ENCODE peak calls at places on chromosome 15, in eight cellular contexts. One of them, this sample, is unnamed.

GRCh38 chr15:86711476-86711875 is 631.8 kb downstream of the AGBL1 start:
- DNase-seq in OCI-LY7: no peak
- DNase-seq in IMR-90: no peak
- DNase-seq in bronchial epithelial cell: no peak
- DNase-seq in AG04450: no peak
- DNase-seq in WERI-Rb-1: no peak
- DNase-seq in ovary: no peak
- DNase-seq in uterus: no peak
- DNase-seq in this sample: no peak

GRCh38 chr15:95025924-95026728 is 794.8 kb downstream of the MCTP2 start:
- DNase-seq in OCI-LY7: peak
- DNase-seq in IMR-90: peak
- DNase-seq in bronchial epithelial cell: peak
- DNase-seq in AG04450: peak
- DNase-seq in WERI-Rb-1: peak
- DNase-seq in ovary: peak
- DNase-seq in uterus: peak
- DNase-seq in this sample: no peak

GRCh38 chr15:65414841-65415621 is 7.7 kb downstream of the IGDCC4 start:
- DNase-seq in OCI-LY7: no peak
- DNase-seq in IMR-90: peak
- DNase-seq in bronchial epithelial cell: no peak
- DNase-seq in AG04450: no peak
- DNase-seq in WERI-Rb-1: peak
- DNase-seq in ovary: peak
- DNase-seq in uterus: peak
- DNase-seq in this sample: peak

GRCh38 chr15:28097656-28098359 is 1.3 kb downstream of the OCA2 start:
- DNase-seq in OCI-LY7: no peak
- DNase-seq in IMR-90: no peak
- DNase-seq in bronchial epithelial cell: no peak
- DNase-seq in AG04450: no peak
- DNase-seq in WERI-Rb-1: no peak
- DNase-seq in ovary: no peak
- DNase-seq in uterus: no peak
- DNase-seq in this sample: no peak

GRCh38 chr15:40238927-40239591 is at the start of gene PAK6:
- DNase-seq in OCI-LY7: peak
- DNase-seq in IMR-90: peak
- DNase-seq in bronchial epithelial cell: peak
- DNase-seq in AG04450: no peak
- DNase-seq in WERI-Rb-1: peak
- DNase-seq in ovary: no peak
- DNase-seq in uterus: peak
- DNase-seq in this sample: no peak

GRCh38 chr15:48059786-48060185 is 61.0 kb upstream of the SLC24A5 start:
- DNase-seq in OCI-LY7: no peak
- DNase-seq in IMR-90: peak
- DNase-seq in bronchial epithelial cell: no peak
- DNase-seq in AG04450: no peak
- DNase-seq in WERI-Rb-1: no peak
- DNase-seq in ovary: peak
- DNase-seq in uterus: peak
- DNase-seq in this sample: no peak

GRCh38 chr15:40930430-40931299 is 1.5 kb downstream of the DLL4 start:
- DNase-seq in OCI-LY7: peak
- DNase-seq in IMR-90: peak
- DNase-seq in bronchial epithelial cell: peak
- DNase-seq in AG04450: no peak
- DNase-seq in WERI-Rb-1: peak
- DNase-seq in ovary: peak
- DNase-seq in uterus: peak
- DNase-seq in this sample: no peak

GRCh38 chr15:29012097-29012496 is 126.3 kb downstream of the APBA2 start:
- DNase-seq in OCI-LY7: no peak
- DNase-seq in IMR-90: no peak
- DNase-seq in bronchial epithelial cell: no peak
- DNase-seq in AG04450: no peak
- DNase-seq in WERI-Rb-1: no peak
- DNase-seq in ovary: no peak
- DNase-seq in uterus: no peak
- DNase-seq in this sample: no peak

GRCh38 chr15:63800245-63800644 is 33.5 kb downstream of the HERC1 start:
- DNase-seq in OCI-LY7: no peak
- DNase-seq in IMR-90: no peak
- DNase-seq in bronchial epithelial cell: no peak
- DNase-seq in AG04450: no peak
- DNase-seq in WERI-Rb-1: no peak
- DNase-seq in ovary: no peak
- DNase-seq in uterus: no peak
- DNase-seq in this sample: no peak

GRCh38 chr15:68307131-68307928 is 29.8 kb downstream of the FEM1B start:
- DNase-seq in OCI-LY7: no peak
- DNase-seq in IMR-90: no peak
- DNase-seq in bronchial epithelial cell: no peak
- DNase-seq in AG04450: no peak
- DNase-seq in WERI-Rb-1: no peak
- DNase-seq in ovary: no peak
- DNase-seq in uterus: peak
- DNase-seq in this sample: no peak

GRCh38 chr15:96180062-96180745 is 150.3 kb upstream of the NR2F2 start:
- DNase-seq in OCI-LY7: no peak
- DNase-seq in IMR-90: no peak
- DNase-seq in bronchial epithelial cell: no peak
- DNase-seq in AG04450: no peak
- DNase-seq in WERI-Rb-1: no peak
- DNase-seq in ovary: no peak
- DNase-seq in uterus: peak
- DNase-seq in this sample: no peak

GRCh38 chr15:29438714-29439076 is 169.1 kb upstream of the NSMCE3 start:
- DNase-seq in OCI-LY7: no peak
- DNase-seq in IMR-90: no peak
- DNase-seq in bronchial epithelial cell: peak
- DNase-seq in AG04450: no peak
- DNase-seq in WERI-Rb-1: no peak
- DNase-seq in ovary: no peak
- DNase-seq in uterus: no peak
- DNase-seq in this sample: no peak

GRCh38 chr15:44545934-44546802 is 9.2 kb downstream of the EIF3J start:
- DNase-seq in OCI-LY7: peak
- DNase-seq in IMR-90: peak
- DNase-seq in bronchial epithelial cell: peak
- DNase-seq in AG04450: no peak
- DNase-seq in WERI-Rb-1: no peak
- DNase-seq in ovary: no peak
- DNase-seq in uterus: no peak
- DNase-seq in this sample: no peak

GRCh38 chr15:73750441-73750840 is 2.7 kb downstream of the INSYN1 start:
- DNase-seq in OCI-LY7: no peak
- DNase-seq in IMR-90: no peak
- DNase-seq in bronchial epithelial cell: no peak
- DNase-seq in AG04450: no peak
- DNase-seq in WERI-Rb-1: peak
- DNase-seq in ovary: no peak
- DNase-seq in uterus: no peak
- DNase-seq in this sample: no peak

GRCh38 chr15:73749533-73749932 is 3.6 kb downstream of the INSYN1 start:
- DNase-seq in OCI-LY7: no peak
- DNase-seq in IMR-90: no peak
- DNase-seq in bronchial epithelial cell: no peak
- DNase-seq in AG04450: no peak
- DNase-seq in WERI-Rb-1: no peak
- DNase-seq in ovary: no peak
- DNase-seq in uterus: no peak
- DNase-seq in this sample: no peak

GRCh38 chr15:73747847-73748605 is 5.1 kb downstream of the INSYN1 start:
- DNase-seq in OCI-LY7: no peak
- DNase-seq in IMR-90: no peak
- DNase-seq in bronchial epithelial cell: no peak
- DNase-seq in AG04450: no peak
- DNase-seq in WERI-Rb-1: peak
- DNase-seq in ovary: no peak
- DNase-seq in uterus: no peak
- DNase-seq in this sample: no peak

GRCh38 chr15:73746883-73747282 is 6.3 kb downstream of the INSYN1 start:
- DNase-seq in OCI-LY7: no peak
- DNase-seq in IMR-90: no peak
- DNase-seq in bronchial epithelial cell: no peak
- DNase-seq in AG04450: no peak
- DNase-seq in WERI-Rb-1: no peak
- DNase-seq in ovary: no peak
- DNase-seq in uterus: no peak
- DNase-seq in this sample: no peak

GRCh38 chr15:73748731-73749130 is 4.4 kb downstream of the INSYN1 start:
- DNase-seq in OCI-LY7: no peak
- DNase-seq in IMR-90: no peak
- DNase-seq in bronchial epithelial cell: no peak
- DNase-seq in AG04450: no peak
- DNase-seq in WERI-Rb-1: no peak
- DNase-seq in ovary: no peak
- DNase-seq in uterus: no peak
- DNase-seq in this sample: no peak
- H3K4me3 ChIP-seq in OCI-LY7: no peak
- H3K4me3 ChIP-seq in IMR-90: no peak
- H3K4me3 ChIP-seq in bronchial epithelial cell: no peak
- H3K4me3 ChIP-seq in AG04450: no peak
- H3K4me3 ChIP-seq in WERI-Rb-1: no peak
- H3K4me3 ChIP-seq in ovary: no peak
- H3K4me3 ChIP-seq in uterus: no peak
- H3K4me3 ChIP-seq in this sample: no peak

DNA sequence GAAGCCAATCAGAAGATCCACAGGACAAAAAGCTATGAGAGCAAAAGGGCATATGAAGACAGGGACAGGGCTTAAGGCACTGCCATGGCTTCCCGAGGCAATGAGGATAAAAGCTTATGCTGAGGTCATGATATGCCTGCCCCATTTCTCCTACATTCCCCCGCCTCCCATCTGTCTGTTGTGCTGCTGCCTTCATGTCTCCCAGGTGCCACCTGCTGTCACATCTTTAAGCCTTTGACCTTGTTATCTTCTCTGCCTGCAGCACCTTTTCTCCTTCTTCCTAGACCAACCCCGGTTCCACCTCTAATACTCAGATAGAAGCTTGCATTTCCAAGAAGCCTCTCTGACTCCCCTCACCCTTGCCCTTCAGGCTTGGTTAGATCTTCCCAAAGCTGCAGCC is 213.8 kb downstream of the ARRDC4 start:
- DNase-seq in OCI-LY7: no peak
- DNase-seq in IMR-90: no peak
- DNase-seq in bronchial epithelial cell: peak
- DNase-seq in AG04450: no peak
- DNase-seq in WERI-Rb-1: no peak
- DNase-seq in ovary: no peak
- DNase-seq in uterus: no peak
- DNase-seq in this sample: no peak
- TF ChIP-seq CTCF in OCI-LY7: no peak
- TF ChIP-seq CTCF in IMR-90: no peak
- TF ChIP-seq CTCF in bronchial epithelial cell: peak
- TF ChIP-seq CTCF in AG04450: no peak
- TF ChIP-seq CTCF in WERI-Rb-1: no peak
- TF ChIP-seq CTCF in ovary: no peak
- TF ChIP-seq CTCF in uterus: no peak
- TF ChIP-seq CTCF in this sample: no peak

GRCh38 chr15:78234515-78235040 is at the start of gene ACSBG1:
- DNase-seq in OCI-LY7: no peak
- DNase-seq in IMR-90: no peak
- DNase-seq in bronchial epithelial cell: no peak
- DNase-seq in AG04450: no peak
- DNase-seq in WERI-Rb-1: no peak
- DNase-seq in ovary: no peak
- DNase-seq in uterus: no peak
- DNase-seq in this sample: no peak
- H3K4me3 ChIP-seq in OCI-LY7: no peak
- H3K4me3 ChIP-seq in IMR-90: no peak
- H3K4me3 ChIP-seq in bronchial epithelial cell: no peak
- H3K4me3 ChIP-seq in AG04450: no peak
- H3K4me3 ChIP-seq in WERI-Rb-1: no peak
- H3K4me3 ChIP-seq in ovary: no peak
- H3K4me3 ChIP-seq in uterus: no peak
- H3K4me3 ChIP-seq in this sample: no peak

GRCh38 chr15:33200903-33201302 is 6.4 kb upstream of the FMN1 start:
- DNase-seq in OCI-LY7: no peak
- DNase-seq in IMR-90: no peak
- DNase-seq in bronchial epithelial cell: peak
- DNase-seq in AG04450: no peak
- DNase-seq in WERI-Rb-1: peak
- DNase-seq in ovary: no peak
- DNase-seq in uterus: no peak
- DNase-seq in this sample: no peak

GRCh38 chr15:33204087-33204486 is 9.6 kb upstream of the FMN1 start:
- DNase-seq in OCI-LY7: no peak
- DNase-seq in IMR-90: no peak
- DNase-seq in bronchial epithelial cell: no peak
- DNase-seq in AG04450: no peak
- DNase-seq in WERI-Rb-1: no peak
- DNase-seq in ovary: no peak
- DNase-seq in uterus: no peak
- DNase-seq in this sample: no peak

GRCh38 chr15:33200444-33200843 is 5.9 kb upstream of the FMN1 start:
- DNase-seq in OCI-LY7: no peak
- DNase-seq in IMR-90: no peak
- DNase-seq in bronchial epithelial cell: no peak
- DNase-seq in AG04450: no peak
- DNase-seq in WERI-Rb-1: no peak
- DNase-seq in ovary: no peak
- DNase-seq in uterus: no peak
- DNase-seq in this sample: no peak

GRCh38 chr15:33197636-33198035 is 3.1 kb upstream of the FMN1 start:
- DNase-seq in OCI-LY7: no peak
- DNase-seq in IMR-90: no peak
- DNase-seq in bronchial epithelial cell: no peak
- DNase-seq in AG04450: no peak
- DNase-seq in WERI-Rb-1: no peak
- DNase-seq in ovary: no peak
- DNase-seq in uterus: no peak
- DNase-seq in this sample: no peak

DNA sequence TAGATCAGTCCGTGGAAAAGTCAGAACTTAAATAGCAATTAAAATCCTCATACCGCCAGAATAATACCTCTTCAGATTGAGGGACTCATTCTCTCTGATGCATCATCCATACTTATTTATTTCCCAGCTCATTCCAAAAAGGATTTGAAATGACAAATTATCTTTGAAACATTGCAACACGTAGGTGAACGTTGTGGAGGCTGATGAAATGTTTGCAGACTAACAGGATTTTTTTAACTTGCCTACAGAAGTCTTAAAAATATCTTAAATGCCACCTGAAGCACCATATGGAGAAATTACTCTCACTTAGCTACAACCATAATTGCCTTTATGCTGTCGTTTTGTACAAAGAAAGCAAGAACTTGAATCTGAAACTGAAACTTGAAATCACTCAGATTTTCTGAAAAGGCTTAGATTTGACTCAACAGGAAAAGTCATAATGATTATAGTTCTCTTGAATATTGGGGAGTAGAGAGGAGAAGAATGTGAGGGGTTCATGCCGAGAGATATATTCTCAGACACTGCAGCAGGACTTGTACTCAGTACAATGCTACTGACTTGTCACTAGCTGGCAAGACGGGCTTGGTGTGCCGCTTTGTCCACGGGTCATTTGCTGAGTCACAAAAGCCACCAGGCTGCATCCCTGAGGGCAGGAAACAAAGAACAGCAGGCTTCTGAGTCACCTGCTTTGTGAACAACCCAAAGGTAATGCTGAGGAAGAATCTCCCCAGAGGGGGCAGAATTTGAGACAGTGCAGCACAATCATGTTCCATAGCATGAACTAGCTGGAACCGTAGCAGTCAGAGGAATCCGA is 7.1 kb upstream of the FMN1 start:
- DNase-seq in OCI-LY7: peak
- DNase-seq in IMR-90: peak
- DNase-seq in bronchial epithelial cell: peak
- DNase-seq in AG04450: no peak
- DNase-seq in WERI-Rb-1: peak
- DNase-seq in ovary: no peak
- DNase-seq in uterus: no peak
- DNase-seq in this sample: no peak
- TF ChIP-seq CTCF in OCI-LY7: peak
- TF ChIP-seq CTCF in IMR-90: no peak
- TF ChIP-seq CTCF in bronchial epithelial cell: peak
- TF ChIP-seq CTCF in AG04450: peak
- TF ChIP-seq CTCF in WERI-Rb-1: peak
- TF ChIP-seq CTCF in ovary: no peak
- TF ChIP-seq CTCF in uterus: no peak
- TF ChIP-seq CTCF in this sample: no peak